ENCODE peak calls at places on chromosome 20, in four cellular contexts. P is H9, J is IMR-90, V is H1. A is an unnamed sample.

GRCh38 chr20:6651016-6651415 is 116.5 kb upstream of the BMP2 start:
- DNase-seq in P (no peak), J (peak; percentile 9), V (no peak), A (no peak)

GRCh38 chr20:38136421-38137245 is 28.4 kb downstream of the TGM2 start:
- DNase-seq in P (no peak), J (no peak), V (no peak), A (no peak)

GRCh38 chr20:60108397-60108796 is 150.2 kb downstream of the CDH26 start:
- DNase-seq in P (no peak), J (peak; percentile 34), V (no peak), A (no peak)

GRCh38 chr20:34525709-34526416 is 9.6 kb downstream of the DYNLRB1 start:
- DNase-seq in P (no peak), J (peak; percentile 100), V (no peak), A (peak; percentile 51)

GRCh38 chr20:43991264-43991663 is 76.6 kb downstream of the TOX2 start:
- DNase-seq in P (no peak), J (no peak), V (no peak), A (no peak)

GRCh38 chr20:59253779-59254319 is 46.6 kb upstream of the EDN3 start:
- DNase-seq in P (no peak), J (no peak), V (no peak), A (peak; percentile 20)

GRCh38 chr20:40525356-40525755 is 163.7 kb downstream of the MAFB start:
- DNase-seq in P (no peak), J (peak; percentile 8), V (no peak), A (no peak)

GRCh38 chr20:56443654-56444540 is 24.5 kb upstream of the RTF2 start:
- DNase-seq in P (no peak), J (peak; percentile 90), V (no peak), A (no peak)

GRCh38 chr20:1291191-1291741 is 25.2 kb downstream of the SNPH start:
- DNase-seq in P (no peak), J (peak; percentile 66), V (no peak), A (peak; percentile 38)

GRCh38 chr20:25540273-25540672 is 45.1 kb downstream of the NINL start:
- DNase-seq in P (peak; percentile 66), J (no peak), V (no peak), A (peak; percentile 87)

GRCh38 chr20:38730167-38730988 is 6.1 kb downstream of the SLC32A1 start:
- DNase-seq in P (no peak), J (no peak), V (no peak), A (peak; percentile 8)

GRCh38 chr20:24684421-24684871 is 215.0 kb downstream of the SYNDIG1 start:
- DNase-seq in P (no peak), J (no peak), V (no peak), A (no peak)

DNA sequence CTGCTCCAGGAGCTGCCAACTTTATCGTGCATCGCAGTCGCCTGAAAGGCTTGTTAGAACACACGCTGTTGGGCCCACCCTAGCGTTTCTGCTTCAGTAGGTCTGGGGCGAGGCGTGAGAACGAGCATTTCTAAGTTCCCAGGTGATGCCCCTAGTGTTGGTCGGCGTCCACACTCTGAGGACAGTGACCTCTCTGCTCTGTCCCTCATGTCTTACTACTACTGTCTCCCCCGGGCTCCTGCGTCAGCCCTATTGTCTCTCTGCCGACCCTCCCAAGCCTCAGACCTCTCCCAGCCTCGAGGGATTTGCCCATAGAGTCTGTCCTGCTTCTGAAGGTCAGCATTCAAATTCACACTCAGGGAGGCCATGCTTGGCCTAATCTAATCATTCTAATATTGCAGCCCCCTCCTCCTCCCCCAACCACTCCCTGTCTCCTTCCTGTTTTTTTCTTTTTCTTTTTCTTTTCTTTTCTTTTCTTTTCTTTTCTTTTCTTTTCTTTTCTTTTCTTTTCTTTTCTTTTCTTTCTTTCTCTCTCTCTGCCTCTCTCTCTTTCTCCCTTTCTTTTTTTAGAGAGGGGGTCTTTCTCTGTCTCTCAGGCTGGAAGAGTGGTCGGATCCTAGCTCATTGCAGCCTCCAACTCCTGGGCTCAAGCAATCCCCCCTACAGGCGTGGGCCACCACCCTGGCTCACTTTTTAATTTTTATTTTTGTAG is 873 bp upstream of the ZFP64 start:
- DNase-seq in P (peak; percentile 76), J (no peak), V (no peak), A (peak; percentile 87)
- H3K9ac ChIP-seq in P (peak overlapping the region; percentile 53), J (peak overlapping the region; percentile 76), V (peak overlapping the region; percentile 80), A (peak overlapping the region; percentile 93)

DNA sequence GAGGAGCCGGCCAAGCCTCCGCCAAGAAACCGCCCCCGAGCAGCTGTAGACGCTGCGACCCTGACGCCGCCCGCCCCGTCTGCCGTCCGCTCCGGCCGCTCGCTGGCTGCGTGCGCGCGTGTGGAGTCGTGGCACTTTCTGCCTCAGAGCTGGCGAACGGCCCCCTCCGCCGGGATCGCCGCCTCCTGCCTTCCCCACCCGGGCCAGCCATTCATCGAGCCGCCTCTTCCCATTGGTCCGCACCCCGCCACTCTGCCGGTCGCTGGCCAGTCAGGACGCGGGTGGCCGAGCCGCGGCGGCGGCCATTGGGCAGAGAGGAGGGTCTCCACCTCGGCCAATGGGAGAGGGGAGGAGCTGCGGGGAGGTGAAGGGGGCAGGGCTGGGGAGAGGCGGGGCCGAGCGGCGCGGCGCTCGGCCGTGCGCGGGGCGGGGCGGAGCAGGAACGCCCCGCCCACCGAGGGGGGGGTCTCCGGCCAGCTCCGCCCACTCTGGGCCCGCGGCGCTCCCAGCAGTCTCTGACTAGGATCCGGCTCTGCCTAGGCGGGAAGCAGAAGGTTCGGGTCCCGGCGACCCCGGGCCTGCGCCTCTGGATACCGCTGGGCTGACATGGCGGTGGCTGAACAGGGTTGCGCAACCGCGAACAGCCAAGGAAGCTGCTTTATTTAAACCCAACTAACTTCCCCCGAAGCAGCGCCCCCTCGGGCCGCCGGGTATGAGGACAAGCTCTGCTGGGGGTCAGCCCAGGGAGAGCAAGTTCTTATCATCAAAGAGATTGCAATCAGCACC is at the start of gene RRBP1:
- DNase-seq in P (peak; percentile 98), J (peak; percentile 97), V (peak; percentile 93), A (peak; percentile 99)
- H4K5ac ChIP-seq in P (no peak within 1 kb of the TSS), J (peak within 1 kb of the TSS; percentile 42), V (no peak within 1 kb of the TSS), A (no peak within 1 kb of the TSS)

GRCh38 chr20:64064145-64064698 is 1.2 kb downstream of the TCEA2 start:
- DNase-seq in P (no peak), J (peak; percentile 32), V (no peak), A (no peak)
- H3K9ac ChIP-seq in P (no peak overlapping the region), J (peak overlapping the region; percentile 92), V (no peak overlapping the region), A (peak overlapping the region; percentile 90)

GRCh38 chr20:32483351-32484220 is 101.5 kb downstream of the NOL4L start:
- DNase-seq in P (peak; percentile 92), J (peak; percentile 73), V (no peak), A (peak; percentile 83)

GRCh38 chr20:32481311-32482103 is 103.6 kb downstream of the NOL4L start:
- DNase-seq in P (peak; percentile 42), J (no peak), V (no peak), A (peak; percentile 8)

GRCh38 chr20:32484221-32485125 is 100.7 kb downstream of the NOL4L start:
- DNase-seq in P (peak; percentile 66), J (no peak), V (no peak), A (peak; percentile 31)

GRCh38 chr20:32480361-32481199 is 104.6 kb downstream of the NOL4L start:
- DNase-seq in P (peak; percentile 26), J (peak; percentile 44), V (no peak), A (no peak)

DNA sequence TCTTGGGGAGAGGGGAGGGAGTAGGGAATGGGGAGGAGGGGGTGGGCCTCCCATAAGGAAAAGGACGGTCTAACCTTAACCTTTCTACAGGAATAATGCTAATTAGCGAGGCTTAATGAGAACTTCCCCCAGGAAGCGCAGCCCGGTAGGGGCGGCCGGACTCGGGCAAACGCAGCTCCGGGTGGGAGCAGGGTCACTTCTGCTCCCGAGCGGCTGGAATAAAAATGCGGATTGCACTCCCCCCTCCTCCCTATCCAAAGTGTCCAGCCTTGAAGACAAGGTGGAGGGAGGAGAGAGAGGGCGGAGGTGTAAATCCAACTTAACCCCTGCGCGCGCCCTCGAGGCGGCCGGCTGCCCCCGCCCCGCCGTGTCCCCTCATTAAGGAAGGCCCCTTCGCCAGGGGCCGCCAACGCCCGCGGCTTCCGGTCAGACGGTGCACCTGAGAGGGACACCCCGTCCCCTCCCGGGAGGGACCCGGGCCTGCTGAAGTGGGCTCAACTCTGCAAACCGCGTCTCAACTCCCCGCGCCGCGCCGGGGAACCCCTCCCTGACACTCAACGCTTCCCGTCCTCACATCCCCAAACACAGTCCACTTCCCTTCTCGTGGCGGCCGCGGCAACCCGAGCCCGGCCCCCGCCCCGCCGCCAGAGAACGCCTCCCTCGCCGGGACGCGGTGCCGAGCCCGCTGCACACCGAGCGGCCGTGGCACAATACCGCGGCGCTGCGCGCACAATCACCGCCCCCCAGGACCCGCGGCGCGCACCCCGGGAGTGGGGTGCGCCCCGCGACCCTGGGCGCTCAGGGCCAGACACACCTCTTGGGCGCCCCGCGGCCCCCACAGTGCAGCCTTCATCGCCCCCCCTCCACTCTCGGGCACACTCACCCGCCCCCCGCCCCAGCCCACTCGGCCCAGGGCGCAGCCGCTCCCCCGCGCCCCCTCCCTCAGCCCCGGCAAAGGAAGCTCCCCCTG is 102.6 kb downstream of the NOL4L start:
- DNase-seq in P (peak; percentile 68), J (no peak), V (no peak), A (peak; percentile 87)
- H4K5ac ChIP-seq in P (no peak overlapping the region), J (no peak overlapping the region), V (no peak overlapping the region), A (no peak overlapping the region)

DNA sequence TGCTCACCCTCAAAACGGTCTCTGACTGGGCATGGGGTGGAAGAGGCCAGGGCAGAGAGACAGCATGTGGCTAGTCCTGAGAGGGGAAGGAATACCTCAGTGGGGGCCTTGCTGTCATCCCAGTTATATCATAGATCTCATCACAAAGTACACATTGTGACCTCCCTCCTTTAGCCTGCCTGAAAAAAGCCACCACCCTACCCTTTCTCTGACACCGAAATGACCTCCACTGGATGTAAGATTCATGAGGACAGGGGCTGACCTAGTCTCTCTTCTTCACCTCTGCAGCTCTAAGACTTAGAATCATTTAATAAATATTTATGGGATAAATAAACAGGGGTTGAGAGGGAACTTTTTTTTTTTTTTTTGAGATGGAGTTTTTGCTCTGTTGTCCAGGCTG is at the start of gene C20orf173:
- DNase-seq in P (no peak), J (no peak), V (no peak), A (no peak)
- H3K9ac ChIP-seq in P (no peak within 1 kb of the TSS), J (no peak within 1 kb of the TSS), V (no peak within 1 kb of the TSS), A (no peak within 1 kb of the TSS)

GRCh38 chr20:62112368-62112767 is 9.9 kb upstream of the LSM14B start:
- DNase-seq in P (no peak), J (no peak), V (no peak), A (no peak)
- H4K5ac ChIP-seq in P (no peak overlapping the region), J (no peak overlapping the region), V (no peak overlapping the region), A (no peak overlapping the region)

A was measured in mesendoderm.